ENCODE peak calls at places on chromosomes 5 and 9, in four cellular contexts. T is testis, A is GM12865, E is gastrocnemius medialis. U is an unnamed sample.

GRCh38 chr5:73791389-73791788 is 165.4 kb downstream of the ARHGEF28 start:
- DNase-seq in A (no peak), T (no peak), E (no peak), U (peak)

GRCh38 chr5:95863383-95863757 is 40.8 kb upstream of the GLRX start:
- DNase-seq in T (peak), A (peak), E (peak), U (no peak)

GRCh38 chr5:96934291-96934694 is 1.6 kb upstream of the LNPEP start:
- DNase-seq in A (peak), E (no peak), T (peak), U (no peak)

GRCh38 chr9:93572636-93573035 is 3.7 kb upstream of the PHF2 start:
- DNase-seq in T (no peak), A (no peak), E (no peak), U (no peak)

GRCh38 chr5:18985397-18985796 is 1002.6 kb downstream of the CDH18 start:
- DNase-seq in T (peak), A (no peak), E (no peak), U (no peak)

GRCh38 chr5:84088996-84089395 is 295.7 kb downstream of the EDIL3 start:
- DNase-seq in T (peak), A (peak), E (no peak), U (peak)

GRCh38 chr9:89482056-89482784 is 15.7 kb downstream of the SEMA4D start:
- DNase-seq in T (no peak), A (no peak), E (no peak), U (no peak)

GRCh38 chr5:96601200-96601599 is 61.0 kb upstream of the CAST start:
- DNase-seq in A (no peak), T (no peak), E (no peak), U (no peak)

GRCh38 chr9:33024966-33025571 is at the start of gene DNAJA1:
- DNase-seq in A (peak), E (peak), T (peak), U (peak)

DNA sequence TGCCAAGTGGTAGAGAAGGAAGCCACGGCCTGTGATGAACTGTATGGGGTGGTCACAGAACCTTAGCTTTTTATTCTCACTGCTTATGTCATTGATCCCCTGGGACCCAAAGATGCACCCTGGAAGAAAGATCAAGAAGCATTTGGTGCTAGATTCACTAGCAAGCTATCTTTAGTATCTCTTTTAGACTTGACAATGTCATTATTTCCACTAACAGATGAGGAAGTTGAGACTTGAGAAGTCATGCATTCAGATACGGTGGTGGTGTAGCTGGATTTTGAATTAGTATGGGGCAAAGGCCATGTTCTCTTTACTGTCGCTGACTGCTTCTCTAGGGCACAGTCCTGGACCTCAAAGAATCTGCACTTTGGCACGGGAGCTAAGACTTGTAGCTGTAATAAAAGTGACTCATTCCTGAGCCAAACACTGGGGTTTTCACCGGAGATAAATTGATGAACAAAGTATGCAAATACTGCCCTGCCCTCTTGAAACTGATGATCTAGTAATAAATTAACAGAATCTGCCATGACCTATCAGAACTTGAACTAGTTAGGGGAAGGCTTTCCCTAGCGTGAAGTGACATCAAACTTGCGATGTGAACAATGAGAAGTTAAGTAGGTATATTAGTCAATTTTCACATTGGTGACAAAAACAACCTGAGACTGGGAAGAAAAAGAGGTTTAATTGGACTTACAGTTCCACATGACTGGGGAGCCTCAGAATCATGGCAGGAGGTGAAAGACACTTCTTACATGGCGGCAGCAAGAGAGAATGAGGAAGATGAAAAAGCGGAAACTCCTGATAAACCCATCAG is 5.4 kb downstream of the GDA start:
- DNase-seq in T (no peak), A (peak), E (no peak), U (no peak)
- H3K4me3 ChIP-seq in T (no peak), A (no peak), E (no peak), U (no peak)

DNA sequence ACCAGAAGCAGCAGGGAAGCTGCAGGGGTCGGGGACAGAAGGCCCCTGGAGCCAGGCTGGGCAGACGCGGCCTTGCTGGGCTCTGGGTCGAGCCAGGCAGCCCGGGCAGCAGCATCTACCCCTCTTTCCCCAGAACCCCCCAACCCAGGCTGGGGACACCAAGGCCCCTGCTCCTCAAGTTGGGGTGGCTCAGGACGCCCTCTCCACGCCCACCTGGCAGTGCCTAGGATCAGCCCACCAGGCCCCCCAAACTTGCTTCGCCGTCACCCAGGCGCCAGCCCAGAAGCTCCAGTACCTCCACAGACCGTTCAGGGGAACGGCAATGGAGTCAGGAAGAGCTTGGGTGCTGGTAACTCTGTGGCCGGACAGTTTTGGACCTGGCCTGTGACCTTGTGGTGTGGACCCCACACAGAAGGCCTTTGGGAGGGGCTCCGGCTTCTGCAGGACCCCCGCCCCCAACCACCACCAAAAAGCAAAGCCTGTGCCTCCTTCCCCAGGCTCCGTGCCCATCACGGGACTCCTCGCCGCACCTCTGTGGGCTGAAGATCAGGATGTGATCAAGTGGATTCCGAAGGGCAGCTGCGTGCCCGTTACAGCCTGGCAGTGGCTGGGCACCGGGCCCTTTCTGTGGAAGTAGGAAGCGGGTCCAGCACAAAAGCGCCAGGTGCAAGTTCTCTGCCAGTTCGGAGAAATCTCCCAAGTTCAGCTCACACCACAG is 2.2 kb downstream of the SLC12A7 start:
- DNase-seq in E (no peak), T (no peak), A (no peak), U (no peak)
- H3K4me3 ChIP-seq in E (peak), T (no peak), A (no peak), U (no peak)

DNA sequence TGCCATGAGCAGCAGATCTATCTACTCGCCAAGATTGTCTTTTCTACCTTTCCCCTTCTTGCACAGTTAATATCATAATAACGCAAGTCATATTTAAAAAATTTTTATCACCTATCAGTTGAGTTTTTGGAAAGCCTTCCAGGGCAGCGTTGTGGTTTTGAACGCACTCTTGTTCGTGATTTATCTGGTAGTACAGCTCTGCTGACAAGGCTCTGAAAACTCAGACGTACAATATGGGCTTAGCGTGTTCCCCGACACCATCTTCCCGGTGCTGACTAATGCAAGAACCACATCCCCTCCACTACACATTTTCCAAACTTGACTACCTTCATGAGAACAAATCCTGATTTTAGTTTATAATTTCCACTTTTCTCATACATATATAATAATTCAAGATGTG is 1.6 kb upstream of the NFIL3 start:
- DNase-seq in E (no peak), T (no peak), A (no peak), U (no peak)
- H3K4me3 ChIP-seq in E (peak), T (peak), A (no peak), U (no peak)

GRCh38 chr9:34929506-34930102 is 28.5 kb upstream of the PHF24 start:
- DNase-seq in E (no peak), T (peak), A (peak), U (peak)
- H3K4me3 ChIP-seq in E (no peak), T (no peak), A (no peak), U (no peak)

DNA sequence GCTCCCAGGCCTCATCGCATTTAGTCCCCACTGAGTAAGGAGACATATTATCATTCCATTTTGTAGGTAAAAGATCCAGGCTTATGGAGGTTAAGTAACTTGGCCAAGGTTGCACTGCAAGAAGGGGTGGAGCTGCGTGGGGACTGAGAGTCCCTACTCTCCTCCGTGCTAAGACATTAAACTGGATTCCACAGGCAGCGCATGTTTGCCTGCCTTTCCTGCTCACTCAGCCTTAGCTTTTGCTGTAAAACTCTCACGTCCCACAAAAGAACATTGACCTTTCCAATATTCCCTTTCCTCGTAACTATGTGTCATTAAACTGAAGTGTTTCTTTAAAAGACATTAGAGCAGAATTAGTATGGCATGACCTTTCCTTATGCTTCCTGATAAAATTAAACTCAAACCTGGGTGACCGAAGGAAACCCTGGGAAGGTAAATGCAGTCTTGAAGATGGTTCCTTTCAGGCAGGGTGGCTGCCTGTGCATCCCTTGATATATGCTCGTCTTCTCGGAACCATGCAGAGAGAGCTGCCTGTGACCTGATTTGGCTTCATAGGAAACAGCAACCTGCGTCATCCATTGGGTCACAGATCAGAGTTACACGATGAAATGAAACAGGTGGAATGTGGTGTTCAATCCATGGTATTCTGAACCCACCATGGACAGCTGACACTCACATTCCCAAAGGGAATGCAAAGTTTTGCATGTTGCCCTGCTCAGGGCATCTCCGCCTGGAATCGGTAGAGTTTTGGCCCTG is 85.9 kb downstream of the TMEM252 start:
- DNase-seq in A (no peak), T (no peak), E (no peak), U (peak)
- H3K4me3 ChIP-seq in A (no peak), T (no peak), E (no peak), U (no peak)

DNA sequence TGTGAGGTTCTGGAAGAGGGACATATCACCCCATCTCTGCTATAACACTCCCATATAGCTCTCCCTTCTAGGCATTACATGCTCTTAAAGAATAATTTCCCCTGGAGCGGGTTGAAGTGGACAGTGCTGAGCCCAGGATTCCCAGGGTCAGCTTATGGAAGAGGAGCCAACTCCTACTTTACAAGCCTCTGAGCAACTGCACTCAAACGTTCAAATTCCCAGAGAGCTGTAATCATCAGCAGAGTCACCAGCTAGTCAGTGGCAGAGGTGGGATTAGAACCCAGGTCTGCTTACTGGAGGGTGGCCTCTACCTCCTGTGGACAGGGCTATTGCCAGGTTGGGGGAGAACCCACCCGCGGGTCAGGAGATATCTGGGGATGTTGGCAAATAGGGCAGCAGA is 1.4 kb downstream of the NEURL1B start:
- DNase-seq in A (no peak), E (no peak), T (no peak), U (no peak)
- H3K4me3 ChIP-seq in A (no peak), E (peak), T (peak), U (peak)

GRCh38 chr5:135238622-135239460 is 160.2 kb downstream of the MACROH2A1 start:
- DNase-seq in T (peak), A (no peak), E (no peak), U (no peak)
- H3K4me3 ChIP-seq in T (no peak), A (no peak), E (no peak), U (no peak)